ENCODE peak calls at places on chromosomes 6 and 20, in five cellular contexts. A is IMR-90, O is tibial nerve, C is stomach, N is HFF-Myc. U is an unnamed sample.

GRCh38 chr6:157755752-157756411 is 67.2 kb upstream of the SNX9 start:
- DNase-seq in N (no peak), O (no peak), A (no peak), C (peak; percentile 17), U (no peak)

GRCh38 chr20:37575884-37576283 is 48.2 kb upstream of the BLCAP start:
- DNase-seq in C (no peak), O (no peak), N (no peak), A (no peak), U (no peak)

GRCh38 chr20:24160563-24161355 is 172.2 kb upstream of the GGTLC1 start:
- DNase-seq in N (no peak), O (no peak), A (peak; percentile 63), C (peak; percentile 63), U (peak; percentile 59)

GRCh38 chr6:2149370-2150006 is 95.9 kb downstream of the GMDS start:
- DNase-seq in A (no peak), O (no peak), N (no peak), C (no peak), U (no peak)

GRCh38 chr6:31874836-31875572 is 3.8 kb downstream of the SLC44A4 start:
- DNase-seq in N (no peak), O (no peak), A (peak; percentile 66), C (no peak), U (peak; percentile 19)

GRCh38 chr20:47055699-47056369 is 161.2 kb downstream of the EYA2 start:
- DNase-seq in A (peak; percentile 66), N (peak; percentile 92), C (no peak), O (no peak), U (no peak)

GRCh38 chr20:9617062-9617461 is 102.7 kb downstream of the LAMP5 start:
- DNase-seq in A (peak; percentile 66), N (peak; percentile 44), C (peak; percentile 81), O (no peak), U (peak; percentile 50)

GRCh38 chr6:105900120-105900937 is 185.8 kb upstream of the PRDM1 start:
- DNase-seq in C (no peak), O (no peak), A (peak; percentile 91), N (peak; percentile 61), U (peak; percentile 76)

GRCh38 chr6:11810039-11810541 is 31.5 kb upstream of the ADTRP start:
- DNase-seq in O (peak; percentile 65), A (peak; percentile 79), N (peak; percentile 32), C (peak; percentile 91), U (peak; percentile 66)

GRCh38 chr20:19095762-19096161 is 116.7 kb upstream of the SLC24A3 start:
- DNase-seq in C (no peak), O (no peak), A (no peak), N (no peak), U (no peak)

GRCh38 chr6:157227202-157228166 is 95.8 kb downstream of the TMEM242 start:
- DNase-seq in N (no peak), C (no peak), A (no peak), O (no peak), U (peak; percentile 19)

GRCh38 chr6:42405025-42405424 is 46.7 kb downstream of the TRERF1 start:
- DNase-seq in C (no peak), A (peak; percentile 86), N (peak; percentile 26), O (no peak), U (peak; percentile 50)

GRCh38 chr6:158043008-158043407 is 61.3 kb downstream of the SYNJ2 start:
- DNase-seq in C (no peak), A (no peak), O (no peak), N (no peak), U (no peak)

GRCh38 chr20:1820137-1821074 is 74.8 kb upstream of the SIRPA start:
- DNase-seq in O (no peak), C (no peak), N (no peak), A (peak; percentile 80), U (peak; percentile 70)

GRCh38 chr20:56540415-56540814 is 7.4 kb downstream of the FAM209B start:
- DNase-seq in A (peak; percentile 24), C (no peak), N (no peak), O (no peak), U (peak; percentile 26)

GRCh38 chr6:12504325-12504966 is 212.1 kb upstream of the PHACTR1 start:
- DNase-seq in A (peak; percentile 14), C (no peak), O (no peak), N (no peak), U (peak; percentile 34)

GRCh38 chr6:160156842-160157241 is 35.2 kb downstream of the SLC22A1 start:
- DNase-seq in O (no peak), C (no peak), N (no peak), A (peak; percentile 46), U (no peak)

GRCh38 chr6:131059486-131059885 is 3.6 kb downstream of the EPB41L2 start:
- DNase-seq in N (no peak), C (no peak), A (peak; percentile 73), O (no peak), U (peak; percentile 61)
- TF ChIP-seq CTCF in N (no peak), C (no peak), A (peak; percentile 37), O (no peak), U (no peak)

GRCh38 chr20:44041001-44041400 is 126.3 kb downstream of the TOX2 start:
- DNase-seq in O (no peak), N (no peak), C (peak; percentile 11), A (no peak), U (no peak)
- TF ChIP-seq CTCF in O (no peak), N (no peak), C (no peak), A (no peak), U (peak; percentile 9)

GRCh38 chr6:119076966-119077642 is 1.4 kb downstream of the FAM184A start:
- DNase-seq in O (no peak), A (no peak), C (no peak), N (no peak), U (no peak)

GRCh38 chr6:119077643-119078448 is 618 bp downstream of the FAM184A start:
- DNase-seq in A (no peak), C (peak; percentile 39), O (no peak), N (no peak), U (no peak)

GRCh38 chr6:119076173-119076965 is 2.1 kb downstream of the FAM184A start:
- DNase-seq in C (no peak), N (no peak), A (no peak), O (no peak), U (no peak)

GRCh38 chr6:119079288-119079809 is 885 bp upstream of the FAM184A start:
- DNase-seq in A (peak; percentile 54), C (no peak), N (no peak), O (no peak), U (peak; percentile 2)

GRCh38 chr6:119078449-119079287 is at the start of gene FAM184A:
- DNase-seq in C (peak; percentile 65), O (peak; percentile 47), A (peak; percentile 48), N (no peak), U (peak; percentile 4)
- TF ChIP-seq CTCF in C (no peak), O (no peak), A (no peak), N (peak; percentile 21), U (peak; percentile 54)

DNA sequence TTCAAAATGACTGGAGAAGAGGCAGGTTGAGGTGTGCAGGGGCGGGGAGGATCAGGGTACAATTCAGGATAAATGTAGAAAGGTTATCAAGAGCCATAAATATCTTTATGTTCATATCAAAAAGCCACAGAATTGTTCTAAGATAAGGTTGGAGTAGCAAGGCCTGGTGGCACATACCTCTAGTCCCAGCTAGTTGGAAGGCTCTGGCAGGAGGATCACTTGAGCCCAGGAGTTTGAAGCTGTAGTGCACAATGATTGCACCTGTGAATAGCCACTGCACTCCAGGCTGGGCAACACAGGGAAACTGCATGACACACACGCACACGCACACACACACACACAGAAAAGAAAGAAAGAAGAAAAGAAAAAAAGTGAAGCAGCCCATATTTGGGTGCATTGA is 194.8 kb downstream of the GRIK2 start:
- DNase-seq in A (no peak), C (no peak), N (no peak), O (no peak), U (no peak)
- TF ChIP-seq CTCF in A (no peak), C (no peak), N (no peak), O (no peak), U (no peak)

GRCh38 chr6:122576888-122577287 is 33.3 kb upstream of the PKIB start:
- DNase-seq in C (no peak), A (no peak), O (no peak), N (no peak), U (no peak)

GRCh38 chr6:122578961-122579360 is 31.2 kb upstream of the PKIB start:
- DNase-seq in O (no peak), A (no peak), N (no peak), C (no peak), U (no peak)

GRCh38 chr6:122580731-122581130 is 29.5 kb upstream of the PKIB start:
- DNase-seq in O (no peak), A (no peak), N (no peak), C (no peak), U (no peak)
- TF ChIP-seq CTCF in O (no peak), A (no peak), N (no peak), C (no peak), U (no peak)

DNA sequence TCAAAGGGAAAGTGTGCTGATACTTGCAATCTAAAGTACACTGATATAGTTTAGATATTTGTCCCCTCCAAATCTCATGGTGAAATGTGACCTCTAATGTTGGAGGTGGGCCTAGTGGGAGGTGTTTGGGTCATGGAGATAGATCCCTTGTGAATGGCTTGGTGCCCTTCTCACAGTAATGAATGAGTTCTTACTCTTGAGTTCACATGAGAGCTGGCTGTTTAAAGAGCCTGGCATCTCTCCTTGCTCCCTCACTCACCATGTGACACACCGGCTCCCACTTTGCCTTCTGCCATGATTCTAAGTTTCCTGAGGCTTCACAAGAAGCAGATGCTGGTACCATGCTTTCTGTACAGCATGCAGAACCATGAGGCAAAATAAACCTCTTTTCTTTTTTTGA is 78.1 kb downstream of the REPS1 start:
- DNase-seq in O (no peak), N (no peak), A (no peak), C (no peak), U (no peak)
- TF ChIP-seq CTCF in O (no peak), N (no peak), A (no peak), C (no peak), U (no peak)

DNA sequence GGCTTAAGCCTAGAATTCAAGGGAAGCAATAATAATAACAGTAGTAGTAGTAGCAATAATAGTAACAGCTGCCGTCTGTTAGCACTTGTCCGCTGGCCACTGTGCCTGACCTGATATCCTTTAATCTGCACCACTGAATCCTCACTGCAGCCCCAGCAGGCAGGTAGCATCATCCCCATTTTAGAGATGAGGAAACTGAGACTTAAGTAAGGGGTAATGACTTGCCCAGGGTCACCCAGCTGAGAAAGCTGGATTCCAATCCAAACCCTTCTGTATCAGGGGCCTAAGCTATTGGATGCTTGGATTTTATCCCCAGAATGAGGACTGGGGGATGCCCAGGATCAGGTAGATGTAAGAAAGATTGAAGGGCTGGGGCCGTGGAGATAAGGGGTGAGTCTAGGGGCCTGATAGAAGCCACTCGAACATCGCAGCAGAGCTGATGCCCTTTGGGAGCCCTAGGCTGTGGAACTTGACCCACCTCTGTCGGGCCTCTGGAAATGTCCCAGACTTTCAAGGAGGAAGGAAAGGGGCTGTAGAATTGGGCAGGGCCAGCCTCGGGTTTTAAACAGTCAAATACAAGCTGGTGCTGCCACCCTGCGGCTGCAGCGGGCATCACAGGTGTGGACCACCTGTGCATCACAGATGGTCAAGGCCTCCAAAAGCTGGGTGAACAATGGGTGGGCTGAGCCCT is 102.1 kb upstream of the MYL9 start:
- DNase-seq in O (peak; percentile 47), C (peak; percentile 79), A (peak; percentile 43), N (no peak), U (peak; percentile 18)
- TF ChIP-seq CTCF in O (peak; percentile 77), C (peak; percentile 63), A (peak; percentile 85), N (peak; percentile 90), U (peak; percentile 93)

GRCh38 chr6:34067814-34068213 is 78.1 kb downstream of the GRM4 start:
- DNase-seq in A (no peak), N (no peak), O (no peak), C (no peak), U (no peak)
- TF ChIP-seq CTCF in A (peak; percentile 11), N (peak; percentile 23), O (no peak), C (no peak), U (peak; percentile 21)

GRCh38 chr20:49674383-49675352 is 39.0 kb downstream of the B4GALT5 start:
- DNase-seq in C (no peak), O (no peak), A (peak; percentile 30), N (peak; percentile 35), U (peak; percentile 71)
- TF ChIP-seq CTCF in C (no peak), O (no peak), A (no peak), N (no peak), U (no peak)